ENCODE peak calls at places on chromosomes 4 and X, in nine cellular contexts. One of them, this sample, is unnamed.

GRCh38 chr4:52883183-52883621 is 21.1 kb downstream of the RASL11B start:
- DNase-seq in right cardiac atrium: no peak
- DNase-seq in tibial artery: no peak
- DNase-seq in skeletal muscle cell: no peak
- DNase-seq in upper lobe of right lung: no peak
- DNase-seq in NB4: no peak
- DNase-seq in MM.1S: no peak
- DNase-seq in HCT116: no peak
- DNase-seq in keratinocyte: no peak
- DNase-seq in this sample: no peak

GRCh38 chrX:65674351-65674893 is 7.0 kb downstream of the MSN start:
- DNase-seq in tibial artery: no peak
- DNase-seq in MM.1S: peak; percentile 56
- DNase-seq in upper lobe of right lung: no peak
- DNase-seq in right cardiac atrium: no peak
- DNase-seq in NB4: no peak
- DNase-seq in keratinocyte: no peak
- DNase-seq in HCT116: no peak
- DNase-seq in skeletal muscle cell: no peak
- DNase-seq in this sample: no peak

GRCh38 chr4:27149541-27150212 is 289.0 kb downstream of the STIM2 start:
- DNase-seq in MM.1S: no peak
- DNase-seq in NB4: no peak
- DNase-seq in keratinocyte: no peak
- DNase-seq in upper lobe of right lung: no peak
- DNase-seq in skeletal muscle cell: peak; percentile 85
- DNase-seq in HCT116: no peak
- DNase-seq in tibial artery: no peak
- DNase-seq in right cardiac atrium: no peak
- DNase-seq in this sample: no peak

GRCh38 chr4:38179690-38180299 is 219.6 kb downstream of the PTTG2 start:
- DNase-seq in HCT116: no peak
- DNase-seq in skeletal muscle cell: no peak
- DNase-seq in upper lobe of right lung: peak; percentile 68
- DNase-seq in MM.1S: peak; percentile 77
- DNase-seq in tibial artery: peak; percentile 69
- DNase-seq in NB4: peak; percentile 80
- DNase-seq in right cardiac atrium: peak; percentile 57
- DNase-seq in keratinocyte: no peak
- DNase-seq in this sample: no peak

GRCh38 chrX:134949271-134949670 is 41.5 kb upstream of the SMIM10 start:
- DNase-seq in keratinocyte: no peak
- DNase-seq in MM.1S: no peak
- DNase-seq in NB4: no peak
- DNase-seq in tibial artery: no peak
- DNase-seq in skeletal muscle cell: no peak
- DNase-seq in right cardiac atrium: no peak
- DNase-seq in upper lobe of right lung: no peak
- DNase-seq in HCT116: peak; percentile 62
- DNase-seq in this sample: no peak

GRCh38 chr4:139593091-139593564 is 37.1 kb upstream of the SETD7 start:
- DNase-seq in upper lobe of right lung: no peak
- DNase-seq in skeletal muscle cell: no peak
- DNase-seq in HCT116: no peak
- DNase-seq in right cardiac atrium: no peak
- DNase-seq in keratinocyte: no peak
- DNase-seq in NB4: no peak
- DNase-seq in tibial artery: no peak
- DNase-seq in MM.1S: no peak
- DNase-seq in this sample: no peak

GRCh38 chr4:185016101-185016940 is 2.0 kb upstream of the HELT start:
- DNase-seq in upper lobe of right lung: no peak
- DNase-seq in NB4: no peak
- DNase-seq in keratinocyte: no peak
- DNase-seq in HCT116: no peak
- DNase-seq in tibial artery: no peak
- DNase-seq in right cardiac atrium: no peak
- DNase-seq in skeletal muscle cell: no peak
- DNase-seq in MM.1S: no peak
- DNase-seq in this sample: no peak

GRCh38 chr4:8394125-8394524 is 46.4 kb downstream of the ACOX3 start:
- DNase-seq in skeletal muscle cell: peak; percentile 80
- DNase-seq in tibial artery: peak; percentile 77
- DNase-seq in HCT116: no peak
- DNase-seq in NB4: no peak
- DNase-seq in MM.1S: no peak
- DNase-seq in keratinocyte: no peak
- DNase-seq in upper lobe of right lung: no peak
- DNase-seq in right cardiac atrium: peak; percentile 86
- DNase-seq in this sample: no peak

GRCh38 chrX:5876984-5877655 is 351.5 kb downstream of the NLGN4X start:
- DNase-seq in HCT116: no peak
- DNase-seq in skeletal muscle cell: no peak
- DNase-seq in keratinocyte: no peak
- DNase-seq in NB4: peak; percentile 42
- DNase-seq in upper lobe of right lung: no peak
- DNase-seq in tibial artery: no peak
- DNase-seq in right cardiac atrium: peak; percentile 15
- DNase-seq in MM.1S: peak; percentile 8
- DNase-seq in this sample: no peak

GRCh38 chr4:40710484-40711269 is 39.1 kb upstream of the NSUN7 start:
- DNase-seq in right cardiac atrium: no peak
- DNase-seq in keratinocyte: no peak
- DNase-seq in skeletal muscle cell: peak; percentile 40
- DNase-seq in HCT116: no peak
- DNase-seq in NB4: peak; percentile 83
- DNase-seq in upper lobe of right lung: no peak
- DNase-seq in tibial artery: no peak
- DNase-seq in MM.1S: no peak
- DNase-seq in this sample: no peak

DNA sequence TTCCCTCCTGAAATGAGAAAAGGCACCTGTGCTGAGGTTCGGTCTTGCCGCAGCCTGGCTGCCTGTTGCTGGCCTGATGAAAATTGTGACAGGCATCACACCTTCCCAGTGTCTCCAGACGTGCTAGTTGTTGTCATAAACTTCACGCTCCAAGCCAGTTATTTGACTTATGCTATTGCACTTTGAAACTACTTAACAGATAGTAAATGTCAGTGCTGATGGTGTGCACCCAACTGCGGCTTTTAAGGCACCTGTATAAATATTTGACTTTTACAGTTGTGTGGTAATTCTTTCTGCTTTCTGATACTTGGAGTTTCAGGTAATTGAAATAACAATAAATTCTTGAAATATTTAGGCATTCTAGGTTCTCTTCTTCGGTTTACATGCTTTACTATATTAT is 1.8 kb downstream of the WWC2 start:
- DNase-seq in tibial artery: no peak
- DNase-seq in MM.1S: no peak
- DNase-seq in NB4: no peak
- DNase-seq in keratinocyte: no peak
- DNase-seq in upper lobe of right lung: no peak
- DNase-seq in right cardiac atrium: no peak
- DNase-seq in HCT116: no peak
- DNase-seq in skeletal muscle cell: no peak
- DNase-seq in this sample: no peak
- H3K4me3 ChIP-seq in tibial artery: peak overlapping the region; percentile 88
- H3K4me3 ChIP-seq in MM.1S: no peak overlapping the region
- H3K4me3 ChIP-seq in NB4: peak overlapping the region; percentile 68
- H3K4me3 ChIP-seq in keratinocyte: peak overlapping the region; percentile 83
- H3K4me3 ChIP-seq in upper lobe of right lung: peak overlapping the region; percentile 82
- H3K4me3 ChIP-seq in right cardiac atrium: peak overlapping the region; percentile 94
- H3K4me3 ChIP-seq in HCT116: peak overlapping the region; percentile 79
- H3K4me3 ChIP-seq in skeletal muscle cell: peak overlapping the region; percentile 90
- H3K4me3 ChIP-seq in this sample: peak overlapping the region; percentile 89

DNA sequence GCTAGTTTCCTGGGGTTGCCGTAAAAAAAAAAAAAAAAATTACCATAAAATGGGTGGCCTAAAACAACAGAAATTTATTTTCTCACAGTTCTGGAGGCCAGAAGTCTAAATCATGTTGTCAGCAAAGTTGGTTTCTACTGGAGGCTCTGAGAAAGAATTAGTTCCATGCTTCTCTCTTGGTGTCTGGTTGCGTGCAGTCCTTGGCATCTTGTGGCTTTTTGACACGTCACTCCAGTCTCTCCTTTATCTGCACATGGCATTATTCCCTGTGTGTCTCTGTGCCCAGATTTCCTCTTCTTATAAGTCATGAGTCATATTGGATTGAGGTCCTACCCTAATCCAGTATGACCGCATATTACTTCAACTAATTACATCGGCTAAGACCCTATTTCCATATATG is 38.7 kb downstream of the SPATA4 start:
- DNase-seq in tibial artery: no peak
- DNase-seq in right cardiac atrium: no peak
- DNase-seq in MM.1S: no peak
- DNase-seq in HCT116: no peak
- DNase-seq in NB4: no peak
- DNase-seq in keratinocyte: no peak
- DNase-seq in skeletal muscle cell: peak; percentile 26
- DNase-seq in upper lobe of right lung: no peak
- DNase-seq in this sample: no peak
- H3K4me3 ChIP-seq in tibial artery: no peak overlapping the region
- H3K4me3 ChIP-seq in right cardiac atrium: no peak overlapping the region
- H3K4me3 ChIP-seq in MM.1S: no peak overlapping the region
- H3K4me3 ChIP-seq in HCT116: no peak overlapping the region
- H3K4me3 ChIP-seq in NB4: no peak overlapping the region
- H3K4me3 ChIP-seq in keratinocyte: no peak overlapping the region
- H3K4me3 ChIP-seq in skeletal muscle cell: no peak overlapping the region
- H3K4me3 ChIP-seq in upper lobe of right lung: no peak overlapping the region
- H3K4me3 ChIP-seq in this sample: no peak overlapping the region

GRCh38 chr4:89838005-89838404 is 1.0 kb upstream of the SNCA start:
- DNase-seq in right cardiac atrium: no peak
- DNase-seq in skeletal muscle cell: no peak
- DNase-seq in NB4: no peak
- DNase-seq in keratinocyte: no peak
- DNase-seq in HCT116: no peak
- DNase-seq in upper lobe of right lung: no peak
- DNase-seq in MM.1S: no peak
- DNase-seq in tibial artery: no peak
- DNase-seq in this sample: no peak
- H3K4me3 ChIP-seq in right cardiac atrium: peak overlapping the region; percentile 73
- H3K4me3 ChIP-seq in skeletal muscle cell: peak overlapping the region; percentile 57
- H3K4me3 ChIP-seq in NB4: no peak overlapping the region
- H3K4me3 ChIP-seq in keratinocyte: peak overlapping the region; percentile 87
- H3K4me3 ChIP-seq in HCT116: peak overlapping the region; percentile 47
- H3K4me3 ChIP-seq in upper lobe of right lung: peak overlapping the region; percentile 63
- H3K4me3 ChIP-seq in MM.1S: no peak overlapping the region
- H3K4me3 ChIP-seq in tibial artery: peak overlapping the region; percentile 62
- H3K4me3 ChIP-seq in this sample: peak overlapping the region; percentile 63

GRCh38 chr4:42655921-42656735 is 777 bp downstream of the ATP8A1 start:
- DNase-seq in tibial artery: peak; percentile 45
- DNase-seq in skeletal muscle cell: no peak
- DNase-seq in upper lobe of right lung: peak; percentile 78
- DNase-seq in HCT116: no peak
- DNase-seq in NB4: peak; percentile 72
- DNase-seq in keratinocyte: no peak
- DNase-seq in right cardiac atrium: peak; percentile 37
- DNase-seq in MM.1S: peak; percentile 86
- DNase-seq in this sample: no peak

GRCh38 chr4:42654606-42655005 is 2.3 kb downstream of the ATP8A1 start:
- DNase-seq in skeletal muscle cell: peak; percentile 19
- DNase-seq in upper lobe of right lung: no peak
- DNase-seq in NB4: peak; percentile 74
- DNase-seq in MM.1S: no peak
- DNase-seq in keratinocyte: no peak
- DNase-seq in right cardiac atrium: peak; percentile 37
- DNase-seq in tibial artery: peak; percentile 35
- DNase-seq in HCT116: peak; percentile 4
- DNase-seq in this sample: no peak

GRCh38 chr4:42655248-42655647 is 1.7 kb downstream of the ATP8A1 start:
- DNase-seq in skeletal muscle cell: no peak
- DNase-seq in upper lobe of right lung: no peak
- DNase-seq in tibial artery: no peak
- DNase-seq in keratinocyte: no peak
- DNase-seq in HCT116: no peak
- DNase-seq in NB4: peak; percentile 21
- DNase-seq in MM.1S: no peak
- DNase-seq in right cardiac atrium: no peak
- DNase-seq in this sample: no peak

GRCh38 chr4:42656736-42656985 is 244 bp downstream of the ATP8A1 start:
- DNase-seq in keratinocyte: no peak
- DNase-seq in skeletal muscle cell: no peak
- DNase-seq in HCT116: no peak
- DNase-seq in upper lobe of right lung: no peak
- DNase-seq in tibial artery: no peak
- DNase-seq in NB4: no peak
- DNase-seq in MM.1S: no peak
- DNase-seq in right cardiac atrium: no peak
- DNase-seq in this sample: no peak

GRCh38 chr4:42653606-42654560 is 3.0 kb downstream of the ATP8A1 start:
- DNase-seq in tibial artery: no peak
- DNase-seq in right cardiac atrium: no peak
- DNase-seq in skeletal muscle cell: no peak
- DNase-seq in keratinocyte: no peak
- DNase-seq in MM.1S: no peak
- DNase-seq in upper lobe of right lung: no peak
- DNase-seq in HCT116: no peak
- DNase-seq in NB4: no peak
- DNase-seq in this sample: no peak
- H3K4me3 ChIP-seq in tibial artery: no peak overlapping the region
- H3K4me3 ChIP-seq in right cardiac atrium: no peak overlapping the region
- H3K4me3 ChIP-seq in skeletal muscle cell: no peak overlapping the region
- H3K4me3 ChIP-seq in keratinocyte: no peak overlapping the region
- H3K4me3 ChIP-seq in MM.1S: no peak overlapping the region
- H3K4me3 ChIP-seq in upper lobe of right lung: peak overlapping the region; percentile 91
- H3K4me3 ChIP-seq in HCT116: no peak overlapping the region
- H3K4me3 ChIP-seq in NB4: no peak overlapping the region
- H3K4me3 ChIP-seq in this sample: no peak overlapping the region

This sample was measured in RWPE2.